ENCODE peak calls at places on chromosomes 2 and 18, in seven cellular contexts. L is GM23248; O is CD4-positive, alpha-beta memory T cell; S is heart right ventricle; I is SJSA1; G is endodermal cell; K is RWPE2. Q is an unnamed sample. For H3K36me3, the result is how much of the 10 kb centered on the place peaks cover.

GRCh38 chr2:2024751-2025481 is 280.6 kb upstream of the PXDN start:
- DNase-seq in K (no peak), O (no peak), S (no peak), L (no peak), G (peak), I (no peak), Q (no peak)

GRCh38 chr2:98518106-98518505 is 73.4 kb downstream of the INPP4A start:
- DNase-seq in O (peak), K (no peak), I (no peak), S (peak), G (peak), L (peak), Q (no peak)

GRCh38 chr2:26298638-26299393 is 47.1 kb upstream of the SELENOI start:
- DNase-seq in L (peak), G (peak), I (peak), O (peak), K (no peak), S (peak), Q (peak)

GRCh38 chr2:207491086-207491485 is 38.7 kb upstream of the CREB1 start:
- DNase-seq in O (no peak), K (no peak), G (no peak), S (peak), L (no peak), I (no peak), Q (no peak)

GRCh38 chr2:162029287-162029901 is 44.6 kb downstream of the DPP4 start:
- DNase-seq in G (no peak), O (no peak), L (peak), K (peak), S (peak), I (no peak), Q (peak)

GRCh38 chr2:225270861-225271260 is 128.6 kb upstream of the NYAP2 start:
- DNase-seq in O (peak), K (no peak), L (peak), G (peak), I (peak), S (no peak), Q (no peak)

GRCh38 chr18:67359868-67360838 is 156.4 kb downstream of the DSEL start:
- DNase-seq in K (no peak), O (no peak), L (peak), S (peak), I (peak), G (no peak), Q (peak)

GRCh38 chr2:161005170-161005569 is 155.1 kb upstream of the TANK start:
- DNase-seq in O (no peak), S (no peak), K (no peak), L (peak), I (no peak), G (no peak), Q (no peak)

GRCh38 chr2:60555794-60556161 is 2.3 kb upstream of the BCL11A start:
- DNase-seq in I (no peak), G (peak), S (no peak), O (no peak), L (no peak), K (no peak), Q (no peak)

GRCh38 chr18:48607049-48607984 is 68.5 kb downstream of the CTIF start:
- DNase-seq in G (no peak), K (no peak), I (peak), S (peak), O (no peak), L (peak), Q (no peak)

GRCh38 chr18:59616501-59616900 is 80.7 kb downstream of the CCBE1 start:
- DNase-seq in K (no peak), O (no peak), I (no peak), L (no peak), G (no peak), S (no peak), Q (no peak)

GRCh38 chr2:130264046-130264445 is 65.8 kb upstream of the TUBA3E start:
- DNase-seq in G (no peak), K (no peak), I (no peak), O (no peak), L (no peak), S (no peak), Q (no peak)

GRCh38 chr2:11416931-11417330 is 49.0 kb downstream of the E2F6 start:
- DNase-seq in L (no peak), S (no peak), I (no peak), K (no peak), O (no peak), G (no peak), Q (no peak)

GRCh38 chr2:183493060-183493459 is 368.8 kb downstream of the NUP35 start:
- DNase-seq in S (no peak), G (no peak), K (no peak), L (no peak), O (no peak), I (no peak), Q (no peak)

GRCh38 chr2:15912203-15912602 is 28.1 kb upstream of the MYCN start:
- DNase-seq in K (peak), G (peak), L (peak), I (peak), S (peak), O (no peak), Q (peak)

GRCh38 chr18:4455113-4455811 is at the start of gene DLGAP1:
- DNase-seq in K (peak), S (no peak), L (peak), O (peak), I (peak), G (peak), Q (peak)

GRCh38 chr2:213627054-213627710 is 342.9 kb downstream of the SPAG16 start:
- DNase-seq in G (no peak), O (no peak), L (no peak), I (no peak), K (no peak), S (no peak), Q (no peak)

GRCh38 chr2:227817940-227818568 is 4.4 kb downstream of the CCL20 start:
- DNase-seq in I (peak), L (peak), S (peak), K (peak), O (peak), G (peak), Q (peak)

GRCh38 chr2:128195435-128195984 is 104.5 kb downstream of the UGGT1 start:
- DNase-seq in L (no peak), O (no peak), K (no peak), G (no peak), S (no peak), I (no peak), Q (no peak)

GRCh38 chr2:70111752-70112591 is 24.7 kb downstream of the PCBP1 start:
- DNase-seq in S (no peak), L (peak), G (peak), K (no peak), O (no peak), I (peak), Q (no peak)

GRCh38 chr2:19102696-19103403 is 255.6 kb downstream of the OSR1 start:
- DNase-seq in G (no peak), O (no peak), S (no peak), K (no peak), I (no peak), L (no peak), Q (no peak)

GRCh38 chr2:46296840-46297545 is at the start of gene EPAS1:
- DNase-seq in I (peak), G (peak), K (peak), O (peak), L (peak), S (peak), Q (peak)

GRCh38 chr2:75276093-75277055 is 77.1 kb upstream of the TACR1 start:
- DNase-seq in I (peak), L (peak), O (no peak), G (peak), K (no peak), S (no peak), Q (no peak)

GRCh38 chr2:199989822-199990221 is 34.4 kb downstream of the MAIP1 start:
- DNase-seq in L (no peak), G (no peak), I (no peak), K (no peak), O (no peak), S (no peak), Q (no peak)

GRCh38 chr2:235049069-235049468 is 97.3 kb downstream of the SH3BP4 start:
- DNase-seq in I (no peak), O (no peak), L (peak), K (no peak), S (no peak), G (peak), Q (no peak)

GRCh38 chr2:191804711-191805230 is 42.1 kb downstream of the CAVIN2 start:
- DNase-seq in I (no peak), G (no peak), O (no peak), S (no peak), K (no peak), L (no peak), Q (no peak)

GRCh38 chr2:71936076-71937030 is 211.3 kb downstream of the CYP26B1 start:
- DNase-seq in K (no peak), I (no peak), L (no peak), S (no peak), G (no peak), O (no peak), Q (no peak)

GRCh38 chr2:81436256-81436655 is 1131.7 kb upstream of the LRRTM1 start:
- DNase-seq in K (no peak), S (no peak), L (no peak), G (no peak), O (no peak), I (no peak), Q (no peak)

GRCh38 chr2:85861180-85861579 is 27.6 kb downstream of the ST3GAL5 start:
- DNase-seq in O (peak), G (no peak), S (no peak), K (no peak), I (no peak), L (no peak), Q (no peak)

GRCh38 chr18:49797995-49798394 is 15.3 kb downstream of the ACAA2 start:
- DNase-seq in O (no peak), K (no peak), L (no peak), G (no peak), S (no peak), I (no peak), Q (no peak)

GRCh38 chr2:10277293-10278028 is 25.2 kb upstream of the HPCAL1 start:
- DNase-seq in G (no peak), K (no peak), S (no peak), O (no peak), I (no peak), L (no peak), Q (peak)

GRCh38 chr2:205352593-205352992 is 329.7 kb upstream of the NRP2 start:
- DNase-seq in I (no peak), O (no peak), S (no peak), L (peak), K (no peak), G (no peak), Q (no peak)

GRCh38 chr2:55966431-55967118 is 43.0 kb upstream of the EFEMP1 start:
- DNase-seq in G (no peak), L (peak), K (no peak), S (peak), O (no peak), I (peak), Q (peak)

GRCh38 chr2:160751021-160751420 is 257.4 kb upstream of the RBMS1 start:
- DNase-seq in I (no peak), O (no peak), K (no peak), G (no peak), L (peak), S (no peak), Q (no peak)

GRCh38 chr2:200787351-200788128 is 24.2 kb upstream of the BZW1 start:
- DNase-seq in K (peak), O (no peak), I (peak), G (no peak), S (no peak), L (peak), Q (no peak)

GRCh38 chr2:98459776-98460175 is 15.1 kb downstream of the INPP4A start:
- DNase-seq in I (no peak), G (peak), L (no peak), K (no peak), O (no peak), S (no peak), Q (no peak)

GRCh38 chr2:201432551-201433388 is 18.5 kb downstream of the TRAK2 start:
- DNase-seq in K (no peak), G (no peak), L (peak), I (no peak), O (no peak), S (peak), Q (no peak)

GRCh38 chr2:148546270-148546669 is 98.3 kb upstream of the EPC2 start:
- DNase-seq in I (no peak), G (no peak), O (no peak), L (no peak), K (no peak), S (no peak), Q (no peak)

GRCh38 chr2:241951920-241952319 is 82.4 kb downstream of the RTP5 start:
- DNase-seq in L (no peak), S (no peak), K (no peak), O (no peak), G (no peak), I (no peak), Q (no peak)

GRCh38 chr2:134128746-134129145 is 125.1 kb upstream of the MGAT5 start:
- DNase-seq in O (no peak), S (no peak), L (no peak), I (no peak), K (no peak), G (no peak), Q (no peak)
- H3K36me3 ChIP-seq in O (under half), S (under half), L (under half), I (under half), K (under half), G (under half), Q (under half)

GRCh38 chr2:238060096-238060541 is 682 bp upstream of the SCLY start:
- DNase-seq in I (no peak), K (no peak), S (no peak), G (no peak), O (no peak), L (no peak), Q (no peak)
- H3K36me3 ChIP-seq in I (under half), K (under half), S (under half), G (under half), O (under half), L (under half), Q (under half)

GRCh38 chr2:110645616-110646015 is 32.2 kb downstream of the BUB1 start:
- DNase-seq in K (no peak), S (no peak), O (no peak), L (no peak), G (no peak), I (no peak), Q (no peak)
- H3K36me3 ChIP-seq in K (half or more), S (half or more), O (under half), L (under half), G (half or more), I (half or more), Q (under half)

DNA sequence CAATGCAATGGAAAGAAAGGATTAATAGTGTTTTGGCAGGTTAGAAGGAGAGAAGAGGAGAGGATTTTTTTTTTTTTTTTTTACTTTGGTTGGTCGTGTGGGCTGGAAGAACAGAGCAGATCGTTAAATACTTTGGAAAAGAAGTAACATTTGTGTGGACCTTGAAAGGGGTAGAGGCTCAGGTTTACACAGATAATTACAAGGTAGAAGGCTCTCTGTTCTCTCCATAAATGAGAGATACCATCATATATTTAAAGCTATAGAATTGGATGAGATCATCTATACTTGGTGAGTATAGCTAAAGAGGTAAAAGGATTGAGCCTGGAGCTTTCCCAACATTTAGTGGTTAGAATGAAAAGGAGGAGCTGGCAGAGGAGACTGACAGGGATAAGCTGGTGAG is 49.0 kb downstream of the SMCHD1 start:
- DNase-seq in G (no peak), K (no peak), O (no peak), L (no peak), S (no peak), I (no peak), Q (no peak)
- H3K36me3 ChIP-seq in G (half or more), K (half or more), O (half or more), L (half or more), S (half or more), I (half or more), Q (under half)

DNA sequence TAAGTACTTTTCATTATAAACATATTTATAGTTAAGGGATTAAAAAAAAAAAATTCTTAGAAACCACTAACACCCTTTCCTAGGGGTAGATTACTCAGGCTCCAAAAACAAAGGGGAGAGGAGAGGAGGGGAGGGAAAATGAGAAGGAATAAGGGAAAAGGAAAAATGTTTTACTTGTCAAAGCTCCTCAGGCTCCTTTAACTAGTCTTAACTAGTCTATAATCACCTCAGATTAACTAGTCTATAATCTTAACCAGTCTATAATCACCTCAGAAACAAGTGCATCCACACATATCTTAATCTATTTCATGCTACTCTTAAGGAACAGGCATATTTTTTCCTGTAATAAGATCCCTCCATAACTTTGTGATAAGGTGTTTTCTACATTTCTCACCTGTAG is 76.4 kb downstream of the KANSL1L start:
- DNase-seq in G (no peak), K (no peak), L (no peak), O (no peak), S (no peak), I (no peak), Q (no peak)
- H3K36me3 ChIP-seq in G (under half), K (under half), L (under half), O (under half), S (under half), I (under half), Q (under half)

GRCh38 chr18:74457043-74457742 is at the start of gene DIPK1C:
- DNase-seq in I (no peak), S (no peak), O (no peak), G (peak), K (no peak), L (peak), Q (no peak)
- H3K36me3 ChIP-seq in I (under half), S (under half), O (under half), G (under half), K (under half), L (under half), Q (under half)

GRCh38 chr2:240013343-240013742 is 11.8 kb downstream of the NDUFA10 start:
- DNase-seq in G (no peak), S (no peak), I (no peak), O (no peak), K (no peak), L (peak), Q (no peak)
- H3K36me3 ChIP-seq in G (half or more), S (half or more), I (half or more), O (half or more), K (half or more), L (under half), Q (half or more)

GRCh38 chr2:216533504-216534068 is 34.9 kb downstream of the RPL37A start:
- DNase-seq in K (no peak), I (no peak), G (no peak), L (no peak), S (no peak), O (no peak), Q (no peak)

GRCh38 chr2:216535454-216535995 is 36.9 kb downstream of the RPL37A start:
- DNase-seq in O (no peak), L (peak), G (peak), I (peak), S (peak), K (no peak), Q (peak)

GRCh38 chr2:216534809-216535208 is 36.2 kb downstream of the RPL37A start:
- DNase-seq in O (no peak), L (no peak), G (no peak), S (no peak), I (no peak), K (no peak), Q (no peak)

GRCh38 chr2:216536725-216537124 is 38.1 kb downstream of the RPL37A start:
- DNase-seq in K (no peak), S (peak), G (peak), O (no peak), I (no peak), L (peak), Q (peak)

GRCh38 chr2:216532562-216532961 is 33.9 kb downstream of the RPL37A start:
- DNase-seq in K (no peak), S (no peak), L (no peak), I (no peak), O (no peak), G (no peak), Q (no peak)
- H3K36me3 ChIP-seq in K (under half), S (under half), L (under half), I (under half), O (under half), G (under half), Q (under half)

GRCh38 chr2:14492920-14493503 is 139.5 kb upstream of the LRATD1 start:
- DNase-seq in I (no peak), L (peak), O (no peak), G (no peak), K (no peak), S (no peak), Q (no peak)

GRCh38 chr2:14494759-14495158 is 137.8 kb upstream of the LRATD1 start:
- DNase-seq in L (no peak), O (no peak), K (no peak), S (no peak), I (no peak), G (no peak), Q (no peak)
- H3K36me3 ChIP-seq in L (under half), O (under half), K (under half), S (under half), I (under half), G (under half), Q (under half)

GRCh38 chr2:96273763-96274162 is 7.7 kb downstream of the CIAO1 start:
- DNase-seq in S (no peak), L (peak), G (no peak), I (no peak), K (no peak), O (no peak), Q (no peak)
- H3K36me3 ChIP-seq in S (half or more), L (under half), G (half or more), I (half or more), K (half or more), O (half or more), Q (half or more)